ENCODE peak calls at places on chromosomes 13 and 19, in eight cellular contexts. P is suprapubic skin, C is psoas muscle, T is kidney, D is H1, W is IMR-90, S is GM12878, J is upper lobe of right lung. N is an unnamed sample.

GRCh38 chr19:11558881-11559828 is at the start of gene ELOF1:
- DNase-seq in W (peak; percentile 98), P (peak; percentile 98), C (peak; percentile 98), J (peak; percentile 99), T (peak; percentile 99), S (peak; percentile 96), D (peak; percentile 95), N (peak; percentile 82)

GRCh38 chr13:44755872-44756271 is 179.7 kb upstream of the TSC22D1 start:
- DNase-seq in P (no peak), D (no peak), T (no peak), W (peak; percentile 56), J (no peak), S (no peak), C (no peak), N (no peak)

GRCh38 chr13:111361873-111362648 is 41.6 kb downstream of the TEX29 start:
- DNase-seq in J (no peak), D (peak; percentile 28), W (no peak), T (no peak), S (no peak), P (no peak), C (no peak), N (no peak)

GRCh38 chr13:69856331-69856730 is 251.3 kb upstream of the ATXN8OS start:
- DNase-seq in T (no peak), S (no peak), D (no peak), C (no peak), W (no peak), P (no peak), J (no peak), N (no peak)

GRCh38 chr19:34336781-34337271 is 28.2 kb upstream of the GPI start:
- DNase-seq in D (no peak), W (peak; percentile 47), T (no peak), J (no peak), P (no peak), S (no peak), C (no peak), N (no peak)

GRCh38 chr19:55593096-55593772 is 6.1 kb downstream of the FIZ1 start:
- DNase-seq in W (no peak), T (no peak), S (no peak), C (no peak), P (no peak), D (no peak), J (no peak), N (no peak)

GRCh38 chr13:43572601-43573360 is 214.0 kb downstream of the ENOX1 start:
- DNase-seq in D (no peak), C (no peak), S (no peak), P (no peak), T (no peak), J (no peak), W (peak; percentile 25), N (no peak)

GRCh38 chr19:13002970-13003540 is 7.8 kb downstream of the NFIX start:
- DNase-seq in C (no peak), J (no peak), T (no peak), W (no peak), P (no peak), D (no peak), S (no peak), N (no peak)

GRCh38 chr19:24078688-24079087 is 8.3 kb upstream of the ZNF254 start:
- DNase-seq in D (no peak), T (no peak), P (no peak), C (no peak), W (no peak), S (no peak), J (no peak), N (no peak)

GRCh38 chr13:93226623-93227279 is at the start of gene GPC6:
- DNase-seq in D (no peak), C (peak; percentile 32), W (peak; percentile 95), P (no peak), J (no peak), S (no peak), T (peak; percentile 57), N (no peak)

GRCh38 chr19:40921005-40921897 is 39.2 kb upstream of the CYP2A7 start:
- DNase-seq in D (no peak), J (peak; percentile 82), P (no peak), T (no peak), C (no peak), S (no peak), W (no peak), N (peak; percentile 87)
- H3K27ac ChIP-seq in D (no peak overlapping the region), J (peak overlapping the region; percentile 36), P (no peak overlapping the region), T (no peak overlapping the region), C (no peak overlapping the region), S (no peak overlapping the region), W (no peak overlapping the region), N (peak overlapping the region; percentile 89)

DNA sequence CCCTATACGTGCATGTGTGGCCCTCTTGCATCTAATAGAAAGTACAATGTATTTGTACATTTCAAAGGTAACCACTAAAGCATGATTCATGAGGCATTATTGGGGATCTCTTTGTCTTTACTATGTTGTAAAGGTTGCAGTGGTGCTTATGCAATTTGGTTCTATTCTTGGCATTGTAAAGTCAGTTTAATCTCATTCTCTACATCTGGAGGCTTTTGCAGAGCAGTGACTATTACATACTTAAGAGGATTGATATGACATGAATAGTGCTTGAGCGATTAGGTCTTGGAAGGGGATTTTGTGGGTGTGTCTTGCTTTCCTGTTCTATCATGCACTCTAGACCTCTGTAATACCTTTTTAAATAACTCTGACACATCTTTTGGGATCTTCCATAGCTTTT is 610.0 kb downstream of the EFNB2 start:
- DNase-seq in D (no peak), P (no peak), C (no peak), J (no peak), W (peak; percentile 83), T (no peak), S (no peak), N (no peak)
- H3K27ac ChIP-seq in D (no peak overlapping the region), P (no peak overlapping the region), C (no peak overlapping the region), J (no peak overlapping the region), W (no peak overlapping the region), T (no peak overlapping the region), S (no peak overlapping the region), N (no peak overlapping the region)

DNA sequence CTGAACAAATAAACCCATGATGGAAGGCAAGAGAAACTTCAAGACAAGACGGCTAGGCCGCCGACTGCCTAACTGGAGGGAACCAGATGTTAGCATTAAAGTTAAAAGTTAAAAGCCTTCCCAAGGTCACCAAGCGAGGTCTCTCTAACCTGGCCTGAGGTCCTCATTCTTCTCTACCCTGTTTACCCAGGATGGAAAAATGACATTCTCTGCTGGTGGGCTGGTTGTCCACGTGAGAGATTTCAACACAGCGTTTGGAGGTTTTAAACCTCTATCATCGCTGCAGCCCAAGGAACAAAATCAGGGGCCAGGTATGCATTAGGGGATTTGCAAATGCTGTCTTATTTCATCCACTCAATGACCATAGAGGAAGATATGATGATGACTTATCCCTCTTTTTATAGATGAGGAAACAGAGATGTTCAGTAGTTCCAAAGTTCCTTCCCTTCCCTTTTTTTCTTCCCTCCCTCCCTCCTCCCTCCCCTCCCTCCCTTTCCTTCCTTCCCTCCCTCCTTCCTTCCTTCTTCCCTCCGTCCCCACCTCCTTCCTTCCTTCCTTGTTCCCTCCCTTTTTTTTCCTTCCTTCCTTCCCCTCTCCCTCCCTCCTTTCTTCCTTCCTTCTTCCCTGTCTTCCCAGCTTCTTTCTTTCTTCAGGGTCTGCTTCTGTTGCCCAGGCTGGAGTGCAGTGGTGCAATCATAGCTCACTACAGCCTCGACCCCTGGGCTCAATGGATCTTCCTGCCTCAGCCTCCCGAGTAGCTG is 79.7 kb downstream of the INSR start:
- DNase-seq in C (no peak), J (no peak), W (no peak), P (no peak), D (no peak), S (no peak), T (no peak), N (no peak)
- H3K27ac ChIP-seq in C (peak overlapping the region; percentile 78), J (no peak overlapping the region), W (no peak overlapping the region), P (no peak overlapping the region), D (no peak overlapping the region), S (peak overlapping the region; percentile 69), T (peak overlapping the region; percentile 46), N (no peak overlapping the region)

GRCh38 chr13:23628250-23628649 is 58.0 kb downstream of the TNFRSF19 start:
- DNase-seq in S (no peak), C (no peak), D (no peak), J (no peak), P (no peak), T (no peak), W (no peak), N (no peak)
- H3K27ac ChIP-seq in S (no peak overlapping the region), C (no peak overlapping the region), D (no peak overlapping the region), J (no peak overlapping the region), P (no peak overlapping the region), T (no peak overlapping the region), W (no peak overlapping the region), N (no peak overlapping the region)

DNA sequence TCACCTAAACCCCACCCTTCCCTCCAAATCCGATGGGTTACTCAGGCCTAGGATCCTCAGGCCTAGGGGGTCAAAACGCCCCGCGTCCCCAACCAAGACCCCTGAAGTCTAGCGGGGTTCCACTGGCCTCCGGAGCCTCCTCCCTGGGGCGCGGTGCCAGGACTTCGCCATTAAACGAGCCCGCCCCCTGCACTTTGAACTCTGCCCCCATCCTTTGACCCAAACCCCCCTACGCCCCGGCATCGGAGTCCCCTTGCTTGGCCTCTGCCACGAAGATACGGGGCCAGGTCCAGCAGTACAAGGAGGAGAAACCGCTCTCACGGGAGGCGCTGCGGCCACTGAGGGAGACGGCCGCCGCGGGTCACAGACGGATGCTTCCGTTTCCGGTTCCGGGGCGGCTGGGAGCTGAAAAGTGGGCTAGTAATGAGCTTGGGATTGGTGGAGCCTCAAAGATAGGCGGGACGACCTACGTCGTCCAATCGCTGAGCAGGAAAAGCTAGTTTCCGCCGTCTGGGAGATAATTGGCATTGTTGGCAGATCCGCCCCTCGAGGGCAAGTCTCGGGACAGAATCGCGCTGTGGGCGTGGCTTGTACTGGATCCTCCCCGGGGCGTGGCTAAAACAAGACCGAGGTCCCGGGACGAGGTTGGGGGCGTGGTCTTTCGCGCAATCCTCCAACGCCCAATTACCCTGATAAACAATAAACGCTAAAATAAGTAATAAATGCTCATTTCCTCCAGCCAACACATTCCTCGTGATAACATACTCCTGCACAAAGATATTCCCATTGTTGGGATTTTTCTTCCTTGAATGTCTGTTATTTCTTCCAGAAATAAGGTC is 5.7 kb upstream of the ZNF77 start:
- DNase-seq in P (peak; percentile 100), W (peak; percentile 99), S (peak; percentile 99), C (peak; percentile 100), J (peak; percentile 100), D (peak; percentile 100), T (peak; percentile 100), N (peak; percentile 98)
- H3K27ac ChIP-seq in P (peak overlapping the region; percentile 98), W (peak overlapping the region; percentile 94), S (peak overlapping the region; percentile 85), C (peak overlapping the region; percentile 91), J (peak overlapping the region; percentile 90), D (peak overlapping the region; percentile 74), T (peak overlapping the region; percentile 100), N (peak overlapping the region; percentile 96)

GRCh38 chr19:50686310-50687032 is 33.1 kb downstream of the SHANK1 start:
- DNase-seq in W (no peak), P (no peak), T (no peak), C (no peak), S (no peak), D (peak; percentile 83), J (no peak), N (no peak)
- H3K27ac ChIP-seq in W (no peak overlapping the region), P (no peak overlapping the region), T (no peak overlapping the region), C (no peak overlapping the region), S (no peak overlapping the region), D (no peak overlapping the region), J (no peak overlapping the region), N (no peak overlapping the region)

GRCh38 chr19:10316229-10317044 is 622 bp upstream of the FDX2 start:
- DNase-seq in J (no peak), P (no peak), D (no peak), C (no peak), T (peak; percentile 79), W (no peak), S (no peak), N (no peak)
- H3K27ac ChIP-seq in J (peak overlapping the region; percentile 58), P (no peak overlapping the region), D (peak overlapping the region; percentile 11), C (peak overlapping the region; percentile 76), T (no peak overlapping the region), W (no peak overlapping the region), S (no peak overlapping the region), N (peak overlapping the region; percentile 86)

GRCh38 chr13:41098761-41099160 is 33.8 kb downstream of the KBTBD6 start:
- DNase-seq in C (no peak), S (no peak), P (no peak), W (no peak), J (no peak), T (no peak), D (no peak), N (no peak)
- H3K27ac ChIP-seq in C (no peak overlapping the region), S (no peak overlapping the region), P (no peak overlapping the region), W (no peak overlapping the region), J (no peak overlapping the region), T (no peak overlapping the region), D (no peak overlapping the region), N (no peak overlapping the region)

N was measured in Panc1.